ENCODE peak calls at places on chromosomes 6 and 20, in nine cellular contexts. Z is AG04450; L is AG09319; O is AG20443; F is mucosa of descending colon; C is iPS-NIHi11; W is NAMALWA; P is stimulated activated CD8-positive, alpha-beta memory T cell treated with anti-CD3 and anti-CD28 coated beads, Interleukin-2, amount 100 ng/mL, for 1 hour; B is germinal center. U is an unnamed sample.

GRCh38 chr6:163947276-163947675 is 532.8 kb downstream of the QKI start:
- DNase-seq in Z (no peak), L (no peak), O (no peak), F (no peak), C (no peak), W (no peak), P (no peak), B (no peak), U (no peak)

GRCh38 chr20:25695532-25696383 is 895 bp downstream of the ZNF337 start:
- DNase-seq in Z (no peak), L (no peak), O (peak), F (no peak), C (no peak), W (no peak), P (no peak), B (peak), U (no peak)

GRCh38 chr20:5654557-5654956 is 95.6 kb upstream of the SHLD1 start:
- DNase-seq in Z (peak), L (no peak), O (peak), F (no peak), C (no peak), W (no peak), P (no peak), B (no peak), U (no peak)

GRCh38 chr6:139436521-139437348 is 62.3 kb upstream of the CITED2 start:
- DNase-seq in Z (no peak), L (no peak), O (no peak), F (no peak), C (no peak), W (no peak), P (no peak), B (no peak), U (no peak)

GRCh38 chr6:18432180-18432579 is 45.0 kb downstream of the RNF144B start:
- DNase-seq in Z (peak), L (no peak), O (no peak), F (no peak), C (no peak), W (no peak), P (no peak), B (no peak), U (no peak)

GRCh38 chr20:23283096-23283850 is 67.3 kb upstream of the NXT1 start:
- DNase-seq in Z (no peak), L (no peak), O (no peak), F (no peak), C (no peak), W (no peak), P (no peak), B (no peak), U (no peak)

GRCh38 chr6:53322188-53323029 is 26.3 kb downstream of the ELOVL5 start:
- DNase-seq in Z (no peak), L (no peak), O (no peak), F (no peak), C (no peak), W (no peak), P (no peak), B (no peak), U (no peak)

GRCh38 chr20:45011108-45011526 is 44.8 kb downstream of the STK4 start:
- DNase-seq in Z (peak), L (no peak), O (peak), F (no peak), C (peak), W (peak), P (peak), B (peak), U (no peak)

GRCh38 chr6:20564269-20564668 is 30.0 kb downstream of the CDKAL1 start:
- DNase-seq in Z (no peak), L (no peak), O (peak), F (no peak), C (no peak), W (peak), P (no peak), B (peak), U (no peak)

GRCh38 chr6:20404641-20405032 is 3.0 kb downstream of the E2F3 start:
- DNase-seq in Z (no peak), L (no peak), O (peak), F (no peak), C (peak), W (peak), P (no peak), B (peak), U (peak)

GRCh38 chr6:55918639-55919038 is 43.2 kb upstream of the BMP5 start:
- DNase-seq in Z (no peak), L (no peak), O (peak), F (no peak), C (no peak), W (no peak), P (no peak), B (no peak), U (no peak)

GRCh38 chr6:160348209-160348551 is at the start of gene SLC22A3:
- DNase-seq in Z (no peak), L (no peak), O (peak), F (no peak), C (no peak), W (no peak), P (no peak), B (no peak), U (no peak)

GRCh38 chr20:10282930-10283556 is 64.4 kb downstream of the SNAP25 start:
- DNase-seq in Z (no peak), L (no peak), O (peak), F (no peak), C (no peak), W (no peak), P (no peak), B (no peak), U (no peak)